ENCODE peak calls at places on chromosome 1, in five cellular contexts. One of them, this sample, is unnamed.
A peak's percentile ranks its signal among the peaks of the same experiment; 100 is the strongest.

GRCh38 chr1:42941640-42942330 is 16.9 kb downstream of the SLC2A1 start:
- DNase-seq in HEK293T: no peak
- DNase-seq in NCI-H774: no peak
- DNase-seq in amygdala: peak; percentile 61
- DNase-seq in Calu3: peak; percentile 81
- DNase-seq in this sample: no peak

GRCh38 chr1:219461891-219462528 is 150.9 kb downstream of the ZC3H11B start:
- DNase-seq in HEK293T: no peak
- DNase-seq in Calu3: no peak
- DNase-seq in amygdala: no peak
- DNase-seq in NCI-H774: no peak
- DNase-seq in this sample: no peak

GRCh38 chr1:26828352-26829093 is 2.0 kb downstream of the ZDHHC18 start:
- DNase-seq in HEK293T: no peak
- DNase-seq in amygdala: peak; percentile 11
- DNase-seq in NCI-H774: no peak
- DNase-seq in Calu3: no peak
- DNase-seq in this sample: no peak

GRCh38 chr1:153429266-153430165 is 13.2 kb downstream of the S100A7A start:
- DNase-seq in NCI-H774: peak; percentile 69
- DNase-seq in HEK293T: no peak
- DNase-seq in amygdala: no peak
- DNase-seq in Calu3: no peak
- DNase-seq in this sample: peak; percentile 95

GRCh38 chr1:90919900-90920299 is 101.9 kb downstream of the ZNF644 start:
- DNase-seq in HEK293T: no peak
- DNase-seq in amygdala: no peak
- DNase-seq in NCI-H774: no peak
- DNase-seq in Calu3: no peak
- DNase-seq in this sample: no peak

GRCh38 chr1:229753764-229754553 is 127.9 kb downstream of the URB2 start:
- DNase-seq in Calu3: no peak
- DNase-seq in amygdala: no peak
- DNase-seq in HEK293T: no peak
- DNase-seq in NCI-H774: peak; percentile 34
- DNase-seq in this sample: no peak

GRCh38 chr1:23879809-23880208 is 11.7 kb upstream of the FUCA1 start:
- DNase-seq in HEK293T: no peak
- DNase-seq in Calu3: no peak
- DNase-seq in amygdala: no peak
- DNase-seq in NCI-H774: no peak
- DNase-seq in this sample: no peak

GRCh38 chr1:50920409-50920808 is 39.7 kb downstream of the FAF1 start:
- DNase-seq in amygdala: no peak
- DNase-seq in Calu3: no peak
- DNase-seq in HEK293T: no peak
- DNase-seq in NCI-H774: no peak
- DNase-seq in this sample: no peak

GRCh38 chr1:151061012-151061401 is 810 bp downstream of the MLLT11 start:
- DNase-seq in amygdala: no peak
- DNase-seq in Calu3: no peak
- DNase-seq in NCI-H774: peak; percentile 39
- DNase-seq in HEK293T: no peak
- DNase-seq in this sample: peak; percentile 53

GRCh38 chr1:222127526-222128152 is 385.8 kb upstream of the DUSP10 start:
- DNase-seq in HEK293T: no peak
- DNase-seq in Calu3: no peak
- DNase-seq in NCI-H774: no peak
- DNase-seq in amygdala: no peak
- DNase-seq in this sample: no peak

GRCh38 chr1:75539230-75540116 is 71.4 kb downstream of the SLC44A5 start:
- DNase-seq in amygdala: no peak
- DNase-seq in NCI-H774: no peak
- DNase-seq in Calu3: peak; percentile 9
- DNase-seq in HEK293T: no peak
- DNase-seq in this sample: no peak

GRCh38 chr1:226110249-226111108 is 48.0 kb downstream of the H3-3A start:
- DNase-seq in HEK293T: peak; percentile 69
- DNase-seq in amygdala: peak; percentile 52
- DNase-seq in Calu3: peak; percentile 79
- DNase-seq in NCI-H774: peak; percentile 70
- DNase-seq in this sample: peak; percentile 44

GRCh38 chr1:179921472-179921871 is 33.1 kb upstream of the CEP350 start:
- DNase-seq in Calu3: no peak
- DNase-seq in amygdala: no peak
- DNase-seq in HEK293T: no peak
- DNase-seq in NCI-H774: no peak
- DNase-seq in this sample: no peak